ENCODE peak calls at places on chromosomes 5 and 9, in ten cellular contexts. One of them, this sample, is unnamed.

GRCh38 chr5:154771383-154771901 is 16.3 kb downstream of the LARP1 start:
- DNase-seq in B cell: no peak
- DNase-seq in neural crest cell: peak
- DNase-seq in stimulated activated CD8-positive, alpha-beta memory T cell treated with anti-CD3 and anti-CD28 coated beads, Interleukin-4, amount 100 ng/mL, for 1 hour: no peak
- DNase-seq in activated CD8-positive, alpha-beta memory T cell treated with anti-CD3 and anti-CD28 coated beads for 1 hour: no peak
- DNase-seq in NCI-H774: no peak
- DNase-seq in T-helper 2 cell: no peak
- DNase-seq in stimulated activated CD4-positive, alpha-beta T cell treated with anti-CD3 and anti-CD28 coated beads, Interleukin-2, amount 100 ng/mL, for 48 hours: no peak
- DNase-seq in anterior cingulate cortex: no peak
- DNase-seq in activated T-cell treated with anti-CD3 and anti-CD28 coated beads, Interleukin-2, amount 50 U/mL, for 1 hour: no peak
- DNase-seq in this sample: peak

GRCh38 chr5:160312960-160313734 is 783 bp upstream of the CCNJL start:
- DNase-seq in B cell: no peak
- DNase-seq in neural crest cell: no peak
- DNase-seq in stimulated activated CD8-positive, alpha-beta memory T cell treated with anti-CD3 and anti-CD28 coated beads, Interleukin-4, amount 100 ng/mL, for 1 hour: no peak
- DNase-seq in activated CD8-positive, alpha-beta memory T cell treated with anti-CD3 and anti-CD28 coated beads for 1 hour: no peak
- DNase-seq in NCI-H774: no peak
- DNase-seq in T-helper 2 cell: no peak
- DNase-seq in stimulated activated CD4-positive, alpha-beta T cell treated with anti-CD3 and anti-CD28 coated beads, Interleukin-2, amount 100 ng/mL, for 48 hours: no peak
- DNase-seq in anterior cingulate cortex: no peak
- DNase-seq in activated T-cell treated with anti-CD3 and anti-CD28 coated beads, Interleukin-2, amount 50 U/mL, for 1 hour: no peak
- DNase-seq in this sample: no peak

GRCh38 chr5:150438873-150439546 is 10.5 kb downstream of the RPS14 start:
- DNase-seq in B cell: no peak
- DNase-seq in neural crest cell: peak
- DNase-seq in stimulated activated CD8-positive, alpha-beta memory T cell treated with anti-CD3 and anti-CD28 coated beads, Interleukin-4, amount 100 ng/mL, for 1 hour: no peak
- DNase-seq in activated CD8-positive, alpha-beta memory T cell treated with anti-CD3 and anti-CD28 coated beads for 1 hour: no peak
- DNase-seq in NCI-H774: no peak
- DNase-seq in T-helper 2 cell: no peak
- DNase-seq in stimulated activated CD4-positive, alpha-beta T cell treated with anti-CD3 and anti-CD28 coated beads, Interleukin-2, amount 100 ng/mL, for 48 hours: no peak
- DNase-seq in anterior cingulate cortex: no peak
- DNase-seq in activated T-cell treated with anti-CD3 and anti-CD28 coated beads, Interleukin-2, amount 50 U/mL, for 1 hour: no peak
- DNase-seq in this sample: peak

GRCh38 chr5:32794086-32794485 is 83.0 kb downstream of the NPR3 start:
- DNase-seq in B cell: no peak
- DNase-seq in neural crest cell: no peak
- DNase-seq in stimulated activated CD8-positive, alpha-beta memory T cell treated with anti-CD3 and anti-CD28 coated beads, Interleukin-4, amount 100 ng/mL, for 1 hour: no peak
- DNase-seq in activated CD8-positive, alpha-beta memory T cell treated with anti-CD3 and anti-CD28 coated beads for 1 hour: no peak
- DNase-seq in NCI-H774: no peak
- DNase-seq in T-helper 2 cell: no peak
- DNase-seq in stimulated activated CD4-positive, alpha-beta T cell treated with anti-CD3 and anti-CD28 coated beads, Interleukin-2, amount 100 ng/mL, for 48 hours: no peak
- DNase-seq in anterior cingulate cortex: no peak
- DNase-seq in activated T-cell treated with anti-CD3 and anti-CD28 coated beads, Interleukin-2, amount 50 U/mL, for 1 hour: no peak
- DNase-seq in this sample: no peak

GRCh38 chr5:132830436-132831094 is at the start of gene SHROOM1:
- DNase-seq in B cell: peak
- DNase-seq in neural crest cell: no peak
- DNase-seq in stimulated activated CD8-positive, alpha-beta memory T cell treated with anti-CD3 and anti-CD28 coated beads, Interleukin-4, amount 100 ng/mL, for 1 hour: no peak
- DNase-seq in activated CD8-positive, alpha-beta memory T cell treated with anti-CD3 and anti-CD28 coated beads for 1 hour: no peak
- DNase-seq in NCI-H774: peak
- DNase-seq in T-helper 2 cell: no peak
- DNase-seq in stimulated activated CD4-positive, alpha-beta T cell treated with anti-CD3 and anti-CD28 coated beads, Interleukin-2, amount 100 ng/mL, for 48 hours: no peak
- DNase-seq in anterior cingulate cortex: no peak
- DNase-seq in activated T-cell treated with anti-CD3 and anti-CD28 coated beads, Interleukin-2, amount 50 U/mL, for 1 hour: no peak
- DNase-seq in this sample: peak

GRCh38 chr9:114906922-114907571 is 23.3 kb downstream of the TNFSF8 start:
- DNase-seq in B cell: no peak
- DNase-seq in neural crest cell: no peak
- DNase-seq in stimulated activated CD8-positive, alpha-beta memory T cell treated with anti-CD3 and anti-CD28 coated beads, Interleukin-4, amount 100 ng/mL, for 1 hour: no peak
- DNase-seq in activated CD8-positive, alpha-beta memory T cell treated with anti-CD3 and anti-CD28 coated beads for 1 hour: no peak
- DNase-seq in NCI-H774: peak
- DNase-seq in T-helper 2 cell: no peak
- DNase-seq in stimulated activated CD4-positive, alpha-beta T cell treated with anti-CD3 and anti-CD28 coated beads, Interleukin-2, amount 100 ng/mL, for 48 hours: no peak
- DNase-seq in anterior cingulate cortex: no peak
- DNase-seq in activated T-cell treated with anti-CD3 and anti-CD28 coated beads, Interleukin-2, amount 50 U/mL, for 1 hour: no peak
- DNase-seq in this sample: peak

GRCh38 chr9:31839273-31839672 is 545.2 kb upstream of the ACO1 start:
- DNase-seq in B cell: no peak
- DNase-seq in neural crest cell: no peak
- DNase-seq in stimulated activated CD8-positive, alpha-beta memory T cell treated with anti-CD3 and anti-CD28 coated beads, Interleukin-4, amount 100 ng/mL, for 1 hour: no peak
- DNase-seq in activated CD8-positive, alpha-beta memory T cell treated with anti-CD3 and anti-CD28 coated beads for 1 hour: no peak
- DNase-seq in NCI-H774: no peak
- DNase-seq in T-helper 2 cell: no peak
- DNase-seq in stimulated activated CD4-positive, alpha-beta T cell treated with anti-CD3 and anti-CD28 coated beads, Interleukin-2, amount 100 ng/mL, for 48 hours: no peak
- DNase-seq in anterior cingulate cortex: peak
- DNase-seq in activated T-cell treated with anti-CD3 and anti-CD28 coated beads, Interleukin-2, amount 50 U/mL, for 1 hour: no peak
- DNase-seq in this sample: no peak

GRCh38 chr9:107105784-107106183 is 177.3 kb upstream of the RAD23B start:
- DNase-seq in B cell: no peak
- DNase-seq in neural crest cell: no peak
- DNase-seq in stimulated activated CD8-positive, alpha-beta memory T cell treated with anti-CD3 and anti-CD28 coated beads, Interleukin-4, amount 100 ng/mL, for 1 hour: no peak
- DNase-seq in activated CD8-positive, alpha-beta memory T cell treated with anti-CD3 and anti-CD28 coated beads for 1 hour: no peak
- DNase-seq in NCI-H774: no peak
- DNase-seq in T-helper 2 cell: no peak
- DNase-seq in stimulated activated CD4-positive, alpha-beta T cell treated with anti-CD3 and anti-CD28 coated beads, Interleukin-2, amount 100 ng/mL, for 48 hours: no peak
- DNase-seq in anterior cingulate cortex: no peak
- DNase-seq in activated T-cell treated with anti-CD3 and anti-CD28 coated beads, Interleukin-2, amount 50 U/mL, for 1 hour: no peak
- DNase-seq in this sample: no peak

GRCh38 chr5:170971-171800 is 20.1 kb upstream of the LRRC14B start:
- DNase-seq in B cell: no peak
- DNase-seq in neural crest cell: no peak
- DNase-seq in stimulated activated CD8-positive, alpha-beta memory T cell treated with anti-CD3 and anti-CD28 coated beads, Interleukin-4, amount 100 ng/mL, for 1 hour: no peak
- DNase-seq in activated CD8-positive, alpha-beta memory T cell treated with anti-CD3 and anti-CD28 coated beads for 1 hour: no peak
- DNase-seq in NCI-H774: no peak
- DNase-seq in T-helper 2 cell: no peak
- DNase-seq in stimulated activated CD4-positive, alpha-beta T cell treated with anti-CD3 and anti-CD28 coated beads, Interleukin-2, amount 100 ng/mL, for 48 hours: no peak
- DNase-seq in anterior cingulate cortex: no peak
- DNase-seq in activated T-cell treated with anti-CD3 and anti-CD28 coated beads, Interleukin-2, amount 50 U/mL, for 1 hour: no peak
- DNase-seq in this sample: no peak

GRCh38 chr9:126671983-126672382 is 58.3 kb downstream of the LMX1B start:
- DNase-seq in B cell: no peak
- DNase-seq in neural crest cell: no peak
- DNase-seq in stimulated activated CD8-positive, alpha-beta memory T cell treated with anti-CD3 and anti-CD28 coated beads, Interleukin-4, amount 100 ng/mL, for 1 hour: no peak
- DNase-seq in activated CD8-positive, alpha-beta memory T cell treated with anti-CD3 and anti-CD28 coated beads for 1 hour: no peak
- DNase-seq in NCI-H774: no peak
- DNase-seq in T-helper 2 cell: no peak
- DNase-seq in stimulated activated CD4-positive, alpha-beta T cell treated with anti-CD3 and anti-CD28 coated beads, Interleukin-2, amount 100 ng/mL, for 48 hours: no peak
- DNase-seq in anterior cingulate cortex: no peak
- DNase-seq in activated T-cell treated with anti-CD3 and anti-CD28 coated beads, Interleukin-2, amount 50 U/mL, for 1 hour: no peak
- DNase-seq in this sample: no peak

This sample was measured in NCI-H226.